ENCODE peak calls at places on chromosomes 11 and 22, in nine cellular contexts. P is ovary, M is colonic mucosa, T is right lobe of liver, A is body of pancreas, U is tibial nerve, F is neural progenitor cell, K is Caco-2, L is prostate gland. W is an unnamed sample. For H3K9me3 and H3K4me1, the result is how much of the 10 kb centered on the place peaks cover.

GRCh38 chr11:130644187-130644586 is 195.7 kb downstream of the ADAMTS15 start:
- DNase-seq in P (no peak), M (peak), T (no peak), A (no peak), U (no peak), F (peak), K (peak), L (no peak), W (peak)

GRCh38 chr11:119888119-119888518 is 159.1 kb upstream of the NECTIN1 start:
- DNase-seq in P (no peak), M (no peak), T (no peak), A (no peak), U (no peak), F (no peak), K (no peak), L (no peak), W (no peak)

GRCh38 chr11:45801723-45802315 is 3.1 kb upstream of the SLC35C1 start:
- DNase-seq in P (no peak), M (peak), T (no peak), A (no peak), U (no peak), F (no peak), K (no peak), L (no peak), W (no peak)

GRCh38 chr11:1560618-1561251 is 11.3 kb downstream of the DUSP8 start:
- DNase-seq in P (no peak), M (no peak), T (no peak), A (no peak), U (no peak), F (no peak), K (no peak), L (no peak), W (no peak)

GRCh38 chr11:122920579-122920978 is 38.0 kb downstream of the JHY start:
- DNase-seq in P (no peak), M (no peak), T (no peak), A (no peak), U (no peak), F (peak), K (no peak), L (peak), W (peak)

GRCh38 chr22:39534591-39535301 is 2.2 kb upstream of the RPS19BP1 start:
- DNase-seq in P (peak), M (peak), T (peak), A (peak), U (peak), F (peak), K (peak), L (peak), W (peak)

GRCh38 chr22:18987765-18988164 is 51.7 kb upstream of the PRODH start:
- DNase-seq in P (no peak), M (peak), T (peak), A (peak), U (no peak), F (peak), K (peak), L (no peak), W (no peak)

GRCh38 chr11:33294224-33294623 is 37.0 kb downstream of the HIPK3 start:
- DNase-seq in P (no peak), M (no peak), T (no peak), A (no peak), U (no peak), F (no peak), K (no peak), L (no peak), W (no peak)

GRCh38 chr11:134139873-134140331 is 71.0 kb downstream of the JAM3 start:
- DNase-seq in P (peak), M (peak), T (no peak), A (peak), U (peak), F (peak), K (peak), L (peak), W (no peak)

DNA sequence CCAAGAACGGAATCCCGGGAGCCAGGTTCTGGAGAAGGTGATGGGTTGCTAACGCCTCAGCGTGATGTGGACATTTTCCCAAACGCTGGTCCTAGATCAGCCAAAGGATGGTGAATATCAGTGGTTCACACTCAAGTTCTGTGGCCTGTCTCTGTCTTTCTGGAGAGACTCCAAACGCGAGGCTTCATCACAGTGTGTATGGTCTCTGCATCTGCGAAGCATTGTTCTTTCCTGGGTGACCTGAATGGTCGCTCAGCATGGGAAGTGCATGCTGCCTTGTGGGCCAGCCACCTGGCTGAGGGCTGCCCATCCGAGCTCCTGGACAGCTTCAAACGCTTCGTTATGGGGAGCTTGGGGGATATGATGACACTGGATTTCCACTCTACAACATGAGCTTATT is 810.0 kb downstream of the TBC1D22A start:
- DNase-seq in P (no peak), M (no peak), T (no peak), A (no peak), U (no peak), F (no peak), K (no peak), L (no peak), W (no peak)
- H3K9me3 ChIP-seq in P (under half), M (under half), T (under half), A (under half), U (under half), F (under half), K (under half), L (under half), W (under half)

GRCh38 chr11:72741429-72741833 is 10.8 kb downstream of the ARAP1 start:
- DNase-seq in P (no peak), M (no peak), T (peak), A (no peak), U (no peak), F (peak), K (peak), L (no peak), W (no peak)
- TF ChIP-seq CTCF in P (no peak), M (no peak), T (no peak), A (no peak), U (no peak), F (no peak), K (peak), L (no peak), W (no peak)

DNA sequence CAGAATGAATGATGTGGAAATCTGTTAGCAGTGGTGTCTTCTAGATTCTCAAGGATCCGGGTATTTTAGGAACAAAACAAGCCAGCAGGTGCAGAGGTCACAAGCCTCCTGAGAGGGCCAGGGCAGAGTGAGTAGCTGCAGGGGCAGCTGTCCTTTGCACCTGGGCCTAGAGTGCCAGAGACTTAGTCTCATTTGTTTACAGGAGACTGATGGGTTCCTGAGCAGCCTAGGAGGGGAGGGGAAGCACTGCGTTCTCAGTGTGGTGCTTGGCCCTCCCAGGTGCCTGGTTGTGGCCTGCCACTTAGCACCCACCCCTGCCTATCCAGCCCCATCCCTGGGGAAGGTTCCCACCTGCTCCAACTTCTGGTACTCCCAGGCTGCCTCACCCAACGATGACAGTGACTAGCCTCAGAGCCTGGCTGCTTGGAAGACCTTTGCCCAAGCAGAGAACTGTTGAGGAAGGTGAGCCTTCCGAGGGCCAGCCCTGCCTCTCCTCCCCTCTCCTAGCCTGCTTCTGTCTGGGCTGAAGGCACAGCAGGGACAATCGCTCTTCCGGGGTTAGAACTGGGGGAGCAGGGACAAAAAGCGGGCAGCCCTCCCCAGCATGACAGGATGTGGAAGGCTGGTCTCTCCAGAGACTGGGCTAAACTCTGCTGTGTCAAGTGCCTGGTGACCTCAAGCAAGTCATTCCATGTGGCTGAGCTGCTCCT is 10.1 kb downstream of the KCNQ1OT1 start:
- DNase-seq in P (no peak), M (no peak), T (no peak), A (peak), U (no peak), F (no peak), K (no peak), L (no peak), W (no peak)
- H3K4me1 ChIP-seq in P (under half), M (under half), T (under half), A (half or more), U (under half), F (under half), K (under half), L (under half), W (under half)

GRCh38 chr11:2656859-2657258 is 42.9 kb downstream of the KCNQ1OT1 start:
- DNase-seq in P (no peak), M (no peak), T (no peak), A (no peak), U (no peak), F (no peak), K (no peak), L (no peak), W (no peak)
- H3K9me3 ChIP-seq in P (under half), M (under half), T (under half), A (under half), U (under half), F (under half), K (half or more), L (under half), W (under half)

GRCh38 chr11:47616726-47617416 is 22.7 kb upstream of the C1QTNF4 start:
- DNase-seq in P (no peak), M (peak), T (no peak), A (peak), U (peak), F (peak), K (peak), L (no peak), W (peak)

GRCh38 chr11:47620836-47621378 is 21.5 kb downstream of the MTCH2 start:
- DNase-seq in P (no peak), M (no peak), T (no peak), A (no peak), U (no peak), F (no peak), K (no peak), L (no peak), W (no peak)

GRCh38 chr11:47615249-47615648 is 21.0 kb upstream of the C1QTNF4 start:
- DNase-seq in P (no peak), M (no peak), T (no peak), A (no peak), U (no peak), F (no peak), K (no peak), L (no peak), W (no peak)

DNA sequence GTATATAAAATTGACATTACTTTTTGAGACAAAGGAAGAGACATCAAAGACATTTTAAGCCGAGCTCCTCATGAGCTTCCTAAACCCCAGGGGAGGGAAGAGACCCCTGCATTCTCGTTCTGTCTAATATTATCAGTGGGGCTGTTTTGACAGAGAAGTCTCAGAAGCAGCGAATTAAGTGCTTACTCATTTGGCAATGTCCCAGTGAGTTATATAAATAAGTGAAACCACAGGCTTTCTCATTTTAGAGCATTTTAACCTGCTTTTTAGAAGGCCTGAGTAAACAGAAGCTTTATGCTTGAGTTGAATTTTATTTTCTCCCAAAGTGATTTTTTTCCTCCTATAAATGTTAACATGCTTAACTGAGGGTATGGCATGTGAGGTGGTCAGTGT is 23.2 kb upstream of the C1QTNF4 start:
- DNase-seq in P (no peak), M (no peak), T (no peak), A (no peak), U (no peak), F (no peak), K (no peak), L (no peak), W (no peak)
- TF ChIP-seq CTCF in P (no peak), M (no peak), T (no peak), A (no peak), U (no peak), F (no peak), K (no peak), L (no peak), W (no peak)

DNA sequence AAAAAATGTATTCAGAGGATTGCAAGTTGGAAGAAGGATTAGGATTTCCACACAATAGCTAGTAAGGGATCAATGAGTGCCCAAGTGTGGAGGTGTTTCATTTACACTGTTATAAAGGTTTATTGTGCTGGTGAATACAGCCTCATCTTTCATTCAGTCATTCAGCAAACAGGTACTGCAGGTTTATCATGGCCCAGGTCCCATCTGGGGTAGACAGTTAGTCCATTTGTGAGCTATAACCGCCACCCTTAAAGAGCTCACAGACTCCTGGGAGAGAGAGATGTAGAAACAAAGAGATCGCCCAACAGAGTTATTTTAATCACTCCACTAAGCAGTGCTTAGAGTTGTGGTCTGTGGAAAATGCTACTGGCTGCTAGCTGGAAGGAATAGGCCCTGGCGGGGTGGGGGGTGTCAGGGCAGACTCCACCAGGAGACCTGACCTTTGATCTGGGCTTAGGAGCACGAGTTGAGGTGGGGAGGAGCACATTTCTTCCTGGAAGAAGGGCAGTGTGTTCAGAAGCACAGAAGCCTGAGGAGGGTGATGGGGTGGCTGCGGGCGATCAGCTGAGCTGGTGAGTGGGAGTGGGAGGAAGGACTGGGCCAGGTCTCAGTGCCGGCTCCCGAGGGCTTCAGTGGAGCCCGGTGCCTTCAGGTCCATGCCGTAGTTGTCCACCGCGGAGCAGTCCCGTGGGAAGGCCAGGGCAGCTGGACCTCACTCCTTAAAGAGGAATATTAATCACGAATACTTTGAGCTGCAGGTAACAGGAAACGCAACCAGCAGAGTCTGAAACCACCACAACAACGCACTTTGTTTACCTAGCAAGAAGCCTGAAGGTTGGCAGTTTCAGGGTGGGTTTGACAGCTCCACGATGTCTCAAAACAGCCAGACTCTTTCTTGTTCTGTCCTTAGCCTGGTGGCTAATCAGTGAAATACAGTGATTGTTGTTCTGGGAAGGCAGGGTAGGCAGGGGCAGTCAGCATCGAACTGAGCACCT is 11.2 kb downstream of the TOM1 start:
- DNase-seq in P (peak), M (peak), T (no peak), A (peak), U (no peak), F (peak), K (peak), L (no peak), W (no peak)
- H3K4me1 ChIP-seq in P (under half), M (under half), T (under half), A (under half), U (under half), F (under half), K (under half), L (under half), W (under half)

DNA sequence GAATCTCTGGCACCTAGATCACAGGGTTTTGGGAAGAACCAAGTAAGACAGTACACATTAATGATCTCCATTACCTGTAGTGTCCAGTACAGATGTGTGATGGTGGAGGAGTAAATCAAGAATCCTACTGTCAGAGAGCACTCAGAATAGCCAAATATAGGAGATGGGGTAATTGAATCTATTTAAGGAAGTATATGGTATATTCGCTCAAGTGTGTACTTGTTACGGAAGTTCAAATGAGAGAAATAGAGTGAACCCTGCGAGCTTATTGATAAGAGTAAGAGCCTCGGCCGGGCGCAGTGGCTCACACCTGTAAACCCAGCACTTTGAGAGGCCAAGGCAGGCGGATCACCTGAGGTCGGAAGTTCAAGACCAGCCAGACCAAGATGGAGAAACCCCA is 2.2 kb downstream of the SPCS2 start:
- DNase-seq in P (no peak), M (no peak), T (no peak), A (no peak), U (no peak), F (no peak), K (no peak), L (no peak), W (no peak)
- H3K9me3 ChIP-seq in P (under half), M (under half), T (under half), A (under half), U (under half), F (under half), K (under half), L (under half), W (under half)

GRCh38 chr11:116078101-116078561 is 573.9 kb upstream of the CADM1 start:
- DNase-seq in P (no peak), M (no peak), T (no peak), A (no peak), U (no peak), F (peak), K (no peak), L (no peak), W (no peak)
- TF ChIP-seq CTCF in P (no peak), M (no peak), T (no peak), A (no peak), U (no peak), F (peak), K (peak), L (no peak), W (no peak)

GRCh38 chr11:76085321-76085720 is 121.0 kb downstream of the WNT11 start:
- DNase-seq in P (no peak), M (no peak), T (no peak), A (no peak), U (no peak), F (no peak), K (no peak), L (no peak), W (no peak)

GRCh38 chr11:76087749-76088148 is 118.6 kb downstream of the WNT11 start:
- DNase-seq in P (no peak), M (no peak), T (no peak), A (no peak), U (no peak), F (no peak), K (no peak), L (no peak), W (no peak)

GRCh38 chr11:76090821-76091220 is 115.5 kb downstream of the WNT11 start:
- DNase-seq in P (no peak), M (no peak), T (no peak), A (no peak), U (no peak), F (no peak), K (no peak), L (no peak), W (no peak)

GRCh38 chr11:76083563-76084451 is 122.5 kb downstream of the WNT11 start:
- DNase-seq in P (no peak), M (no peak), T (no peak), A (no peak), U (peak), F (no peak), K (no peak), L (no peak), W (no peak)

DNA sequence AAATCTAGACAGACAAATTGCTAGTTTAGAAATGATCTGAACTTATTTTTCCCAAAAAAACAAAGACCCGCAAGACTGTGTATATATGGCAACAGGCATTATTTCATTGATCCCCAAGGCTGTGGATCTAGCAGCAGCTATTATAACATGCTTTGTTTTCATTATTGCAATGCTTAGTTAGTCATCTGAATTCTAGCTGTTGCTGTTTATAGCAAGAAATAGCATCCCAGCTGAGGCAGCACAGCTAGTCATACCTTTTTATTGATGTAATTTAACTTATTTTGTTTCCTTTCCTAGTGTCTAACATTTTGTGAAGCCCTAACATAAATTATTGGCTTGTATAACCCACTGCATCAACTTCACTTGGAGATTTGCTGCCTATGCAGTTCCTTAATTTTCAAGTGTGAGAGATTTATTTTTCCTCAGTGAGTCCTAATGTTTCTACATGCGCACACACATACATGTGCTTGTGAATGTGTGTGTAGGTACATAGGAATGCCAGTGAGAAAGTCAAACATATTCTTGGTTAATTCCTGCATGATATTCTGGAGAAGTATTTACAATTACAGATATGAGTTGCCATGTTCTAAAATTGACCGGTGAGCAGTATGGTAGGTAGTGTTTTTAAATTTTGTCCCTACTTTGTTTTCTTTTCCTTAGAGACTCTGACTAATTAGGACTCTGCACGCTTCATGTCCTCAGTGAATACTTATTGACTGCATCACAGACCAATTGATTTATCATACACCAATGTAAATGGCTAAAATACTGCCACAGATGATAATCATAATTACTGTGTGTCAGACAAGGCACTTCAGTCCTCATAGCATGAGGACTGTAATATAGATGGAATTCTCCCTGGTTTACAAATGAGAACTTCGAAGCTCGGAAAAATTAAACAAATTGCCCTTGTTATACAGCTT is 119.3 kb downstream of the WNT11 start:
- DNase-seq in P (no peak), M (no peak), T (no peak), A (no peak), U (no peak), F (no peak), K (no peak), L (no peak), W (no peak)
- H3K4me1 ChIP-seq in P (under half), M (under half), T (under half), A (under half), U (under half), F (under half), K (under half), L (under half), W (under half)

GRCh38 chr11:20161923-20162322 is 1.6 kb upstream of the DBX1 start:
- DNase-seq in P (no peak), M (no peak), T (no peak), A (no peak), U (no peak), F (peak), K (no peak), L (no peak), W (no peak)
- H3K9me3 ChIP-seq in P (under half), M (under half), T (under half), A (under half), U (under half), F (under half), K (under half), L (under half), W (under half)